ENCODE peak calls at places on chromosomes 12 and 14, in ten cellular contexts. D, J, R, X, K, B, H, M, Q and G are unnamed samples.

GRCh38 chr14:75340921-75341320 is 62.3 kb downstream of the FOS start:
- DNase-seq in D (peak; percentile 67), X (peak; percentile 62), R (no peak), M (no peak), J (peak; percentile 82), K (no peak), Q (peak; percentile 8), B (no peak), H (no peak), G (peak; percentile 8)

GRCh38 chr12:99985129-99985570 is 414 bp upstream of the ANKS1B start:
- DNase-seq in H (no peak), B (no peak), K (no peak), Q (no peak), D (no peak), R (no peak), X (no peak), M (no peak), J (no peak), G (peak; percentile 40)

GRCh38 chr14:49999216-49999761 is 106.4 kb downstream of the ARF6 start:
- DNase-seq in M (peak; percentile 63), D (peak; percentile 93), Q (peak; percentile 89), X (peak; percentile 33), K (peak; percentile 66), H (no peak), R (no peak), B (peak; percentile 92), J (peak; percentile 89), G (peak; percentile 76)

GRCh38 chr12:52208424-52209165 is 16.8 kb upstream of the KRT80 start:
- DNase-seq in J (peak; percentile 50), K (no peak), B (no peak), R (no peak), M (no peak), Q (no peak), H (no peak), D (no peak), X (no peak), G (no peak)

GRCh38 chr12:38921025-38921677 is 15.8 kb upstream of the CPNE8 start:
- DNase-seq in M (no peak), Q (peak; percentile 70), K (no peak), X (no peak), H (peak; percentile 69), J (peak; percentile 72), R (no peak), B (peak; percentile 65), D (peak; percentile 60), G (peak; percentile 68)

GRCh38 chr14:87944987-87945604 is 47.9 kb downstream of the GALC start:
- DNase-seq in B (peak; percentile 25), X (no peak), J (peak; percentile 75), K (no peak), H (peak; percentile 52), R (no peak), D (no peak), Q (peak; percentile 60), M (no peak), G (peak; percentile 64)

GRCh38 chr12:122190842-122191668 is 8.1 kb downstream of the LRRC43 start:
- DNase-seq in D (no peak), Q (peak; percentile 58), H (peak; percentile 69), J (peak; percentile 64), X (no peak), B (peak; percentile 58), M (peak; percentile 69), K (peak; percentile 48), R (peak; percentile 48), G (peak; percentile 75)

GRCh38 chr12:124298685-124299410 is 4.0 kb downstream of the RFLNA start:
- DNase-seq in B (no peak), X (no peak), M (no peak), K (no peak), R (no peak), J (no peak), D (no peak), Q (no peak), H (no peak), G (no peak)

GRCh38 chr14:50530794-50531193 is 1.6 kb downstream of the MAP4K5 start:
- DNase-seq in D (no peak), H (no peak), M (no peak), R (no peak), X (no peak), K (no peak), Q (no peak), J (no peak), B (no peak), G (no peak)

GRCh38 chr12:65122661-65123060 is 1.6 kb upstream of the WIF1 start:
- DNase-seq in R (no peak), J (no peak), M (no peak), H (no peak), D (no peak), Q (no peak), X (no peak), K (no peak), B (peak; percentile 2), G (no peak)

GRCh38 chr14:79587875-79588274 is 623.4 kb downstream of the DIO2 start:
- DNase-seq in B (no peak), D (no peak), X (no peak), Q (no peak), M (no peak), H (no peak), R (no peak), J (no peak), K (no peak), G (no peak)

GRCh38 chr12:84362552-84362897 is 550.1 kb downstream of the SLC6A15 start:
- DNase-seq in X (no peak), K (no peak), B (no peak), H (no peak), R (no peak), M (no peak), Q (no peak), J (no peak), D (no peak), G (no peak)

GRCh38 chr12:85866929-85867776 is 6.9 kb upstream of the NTS start:
- DNase-seq in D (no peak), Q (peak; percentile 74), B (peak; percentile 47), R (no peak), J (peak; percentile 72), K (no peak), X (no peak), M (no peak), H (peak; percentile 59), G (peak; percentile 81)

GRCh38 chr12:64029013-64029857 is 184.7 kb downstream of the SRGAP1 start:
- DNase-seq in J (peak; percentile 42), D (no peak), B (peak; percentile 38), K (no peak), M (no peak), R (no peak), Q (peak; percentile 54), X (no peak), H (no peak), G (no peak)